ENCODE peak calls at places on chromosomes 13 and 19, in five cellular contexts. L is lower lobe of right lung; T is A549; R is left lung; O is naive thymus-derived CD4-positive, alpha-beta T cell. N is an unnamed sample.

GRCh38 chr13:110311721-110312668 is 4.9 kb downstream of the COL4A2 start:
- DNase-seq in L (no peak), T (no peak), R (peak), O (no peak), N (no peak)

GRCh38 chr13:113091211-113091771 is 14.3 kb upstream of the F7 start:
- DNase-seq in L (peak), T (no peak), R (peak), O (no peak), N (no peak)

GRCh38 chr13:29474991-29475390 is 120.5 kb downstream of the SLC7A1 start:
- DNase-seq in L (no peak), T (no peak), R (no peak), O (no peak), N (no peak)

GRCh38 chr13:43145556-43145955 is 122.2 kb downstream of the DNAJC15 start:
- DNase-seq in L (no peak), T (no peak), R (no peak), O (no peak), N (no peak)

GRCh38 chr13:73914119-73914518 is 220.1 kb downstream of the KLF12 start:
- DNase-seq in L (no peak), T (no peak), R (no peak), O (no peak), N (no peak)

GRCh38 chr13:100636441-100636840 is 38.2 kb downstream of the TMTC4 start:
- DNase-seq in L (no peak), T (no peak), R (no peak), O (no peak), N (no peak)

GRCh38 chr13:50460366-50460765 is 383.1 kb downstream of the DLEU7 start:
- DNase-seq in L (no peak), T (no peak), R (no peak), O (no peak), N (no peak)

GRCh38 chr19:801861-802496 is 4.7 kb downstream of the PTBP1 start:
- DNase-seq in L (peak), T (no peak), R (peak), O (no peak), N (no peak)

GRCh38 chr19:33767898-33768413 is 28.7 kb upstream of the KCTD15 start:
- DNase-seq in L (no peak), T (no peak), R (no peak), O (no peak), N (no peak)

GRCh38 chr13:31320946-31321345 is 121.2 kb downstream of the B3GLCT start:
- DNase-seq in L (no peak), T (no peak), R (no peak), O (no peak), N (no peak)

GRCh38 chr13:39253774-39254173 is 215.5 kb downstream of the NHLRC3 start:
- DNase-seq in L (no peak), T (no peak), R (no peak), O (no peak), N (no peak)

GRCh38 chr19:4279530-4280422 is 710 bp downstream of the SHD start:
- DNase-seq in L (no peak), T (no peak), R (no peak), O (no peak), N (no peak)

GRCh38 chr13:101390461-101390860 is 25.8 kb downstream of the NALCN start:
- DNase-seq in L (no peak), T (no peak), R (no peak), O (no peak), N (no peak)

GRCh38 chr19:35641515-35642151 is at the start of gene ETV2:
- DNase-seq in L (no peak), T (no peak), R (no peak), O (no peak), N (no peak)

GRCh38 chr13:75430618-75431209 is 51.3 kb downstream of the TBC1D4 start:
- DNase-seq in L (no peak), T (no peak), R (no peak), O (no peak), N (no peak)

GRCh38 chr19:8459520-8460260 is 14.9 kb downstream of the HNRNPM start:
- DNase-seq in L (no peak), T (peak), R (no peak), O (no peak), N (no peak)

GRCh38 chr13:60164490-60164889 is 762 bp upstream of the DIAPH3 start:
- DNase-seq in L (no peak), T (no peak), R (no peak), O (no peak), N (no peak)

GRCh38 chr13:60158321-60158801 is 5.4 kb downstream of the DIAPH3 start:
- DNase-seq in L (no peak), T (no peak), R (no peak), O (no peak), N (no peak)

GRCh38 chr13:60165391-60166099 is 1.8 kb upstream of the DIAPH3 start:
- DNase-seq in L (no peak), T (no peak), R (no peak), O (no peak), N (no peak)

GRCh38 chr13:60163525-60164471 is at the start of gene DIAPH3:
- DNase-seq in L (peak), T (peak), R (peak), O (peak), N (peak)

DNA sequence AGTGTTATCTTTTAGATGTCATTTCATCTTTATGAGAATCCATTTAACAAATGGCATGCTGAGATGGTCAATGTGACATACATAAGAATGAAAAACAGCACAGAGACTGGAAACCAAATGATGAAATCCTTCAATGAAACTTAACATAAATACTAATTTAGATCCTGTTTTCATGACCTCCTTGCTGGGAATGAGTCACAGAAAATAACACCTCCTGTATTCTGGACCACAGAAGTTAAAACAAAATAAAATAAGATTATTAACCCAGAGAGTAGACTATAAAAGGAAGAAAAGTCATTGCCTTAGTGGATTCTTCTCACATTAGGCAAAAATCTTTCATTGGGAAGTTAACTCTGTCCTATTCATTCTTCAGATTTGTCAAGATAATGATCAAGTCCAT is 1.6 kb downstream of the DIAPH3 start:
- DNase-seq in L (no peak), T (no peak), R (no peak), O (no peak), N (no peak)
- H3K4me3 ChIP-seq in L (no peak), T (no peak), R (no peak), O (no peak), N (no peak)

GRCh38 chr13:59658736-59659330 is 504.9 kb downstream of the DIAPH3 start:
- DNase-seq in L (no peak), T (no peak), R (no peak), O (no peak), N (no peak)

GRCh38 chr13:59664586-59664985 is 499.1 kb downstream of the DIAPH3 start:
- DNase-seq in L (no peak), T (no peak), R (no peak), O (no peak), N (no peak)

GRCh38 chr13:59663707-59664106 is 500.0 kb downstream of the DIAPH3 start:
- DNase-seq in L (no peak), T (no peak), R (no peak), O (no peak), N (no peak)

GRCh38 chr13:59658027-59658735 is 505.5 kb downstream of the DIAPH3 start:
- DNase-seq in L (no peak), T (no peak), R (no peak), O (no peak), N (no peak)

GRCh38 chr13:59659981-59660380 is 503.7 kb downstream of the DIAPH3 start:
- DNase-seq in L (no peak), T (no peak), R (no peak), O (no peak), N (no peak)
- H3K27ac ChIP-seq in L (no peak), T (no peak), R (no peak), O (no peak), N (no peak)

DNA sequence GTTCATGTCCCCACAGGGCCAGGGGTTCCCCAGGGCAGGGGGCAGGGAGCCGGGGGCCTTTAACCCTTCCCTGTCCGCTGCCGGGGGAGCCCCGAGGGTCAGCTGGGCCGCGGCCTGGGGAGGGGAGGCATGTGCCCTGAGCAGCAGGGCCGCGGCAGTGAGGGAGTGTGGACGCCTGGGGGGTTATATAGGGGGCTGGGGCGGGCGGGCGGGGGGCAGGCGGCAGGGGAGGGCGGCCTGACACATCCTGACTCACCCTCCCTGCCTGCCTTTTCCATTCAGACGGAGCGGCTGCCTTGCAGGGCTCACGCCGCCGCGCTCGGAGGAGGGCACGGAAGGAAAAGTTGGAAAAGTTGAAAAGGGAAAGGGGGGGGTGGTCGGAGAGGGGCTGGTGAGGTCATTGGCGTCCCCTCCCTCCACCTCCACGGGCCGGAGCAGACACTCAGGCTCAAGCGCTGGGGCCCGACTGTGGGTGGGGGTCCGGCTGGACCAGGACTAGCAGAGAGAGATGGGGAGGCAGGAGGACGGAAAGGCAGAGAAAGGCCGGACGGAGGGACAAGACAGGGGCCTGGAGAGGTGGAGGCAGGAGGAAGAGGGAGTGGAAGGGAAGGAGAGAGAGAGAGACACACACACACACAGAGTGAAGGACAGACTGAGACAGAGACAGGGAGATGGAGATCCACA is at the start of gene IL11:
- DNase-seq in L (no peak), T (peak), R (no peak), O (no peak), N (no peak)
- H3K4me3 ChIP-seq in L (peak), T (peak), R (no peak), O (peak), N (no peak)

GRCh38 chr13:59609421-59609820 is 554.3 kb downstream of the DIAPH3 start:
- DNase-seq in L (no peak), T (no peak), R (no peak), O (no peak), N (no peak)

GRCh38 chr13:59607172-59607571 is 556.6 kb downstream of the DIAPH3 start:
- DNase-seq in L (no peak), T (no peak), R (no peak), O (no peak), N (no peak)

GRCh38 chr13:59601993-59602392 is 561.7 kb downstream of the DIAPH3 start:
- DNase-seq in L (no peak), T (no peak), R (no peak), O (no peak), N (no peak)

GRCh38 chr13:59603646-59604045 is 560.1 kb downstream of the DIAPH3 start:
- DNase-seq in L (no peak), T (no peak), R (no peak), O (no peak), N (no peak)

DNA sequence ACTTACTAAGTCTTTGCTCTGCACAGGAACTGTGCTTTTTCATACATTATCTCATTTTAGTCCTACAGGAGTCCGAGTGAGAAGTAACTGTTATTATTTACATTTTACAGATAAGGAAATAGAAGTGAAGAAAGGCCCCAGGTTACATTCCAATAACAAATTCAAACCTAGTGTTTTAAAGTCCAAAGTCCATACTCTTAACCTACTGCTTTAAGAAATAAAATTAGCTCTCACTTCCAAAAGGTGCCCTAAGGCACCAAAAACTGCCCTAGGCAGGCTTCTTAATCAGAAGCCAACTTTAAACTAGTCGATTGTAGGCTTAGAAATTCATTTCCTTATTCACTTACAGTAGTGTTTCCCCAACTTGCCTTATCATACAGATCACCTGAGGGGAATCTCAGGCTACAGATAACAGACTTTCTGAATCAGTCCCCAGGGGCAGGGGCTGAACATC is 555.9 kb downstream of the DIAPH3 start:
- DNase-seq in L (no peak), T (no peak), R (no peak), O (no peak), N (no peak)
- H3K27ac ChIP-seq in L (no peak), T (no peak), R (no peak), O (no peak), N (no peak)

GRCh38 chr19:18649371-18650047 is 12.7 kb downstream of the KLHL26 start:
- DNase-seq in L (peak), T (no peak), R (peak), O (no peak), N (peak)
- H3K4me3 ChIP-seq in L (peak), T (no peak), R (no peak), O (no peak), N (no peak)

GRCh38 chr13:23621316-23621645 is 51.1 kb downstream of the TNFRSF19 start:
- DNase-seq in L (no peak), T (peak), R (no peak), O (no peak), N (no peak)

GRCh38 chr13:23622991-23623390 is 52.8 kb downstream of the TNFRSF19 start:
- DNase-seq in L (no peak), T (no peak), R (no peak), O (no peak), N (no peak)

GRCh38 chr13:23620211-23620610 is 50.0 kb downstream of the TNFRSF19 start:
- DNase-seq in L (no peak), T (no peak), R (no peak), O (no peak), N (no peak)

GRCh38 chr13:23619073-23619855 is 49.1 kb downstream of the TNFRSF19 start:
- DNase-seq in L (no peak), T (no peak), R (no peak), O (no peak), N (no peak)

GRCh38 chr13:23620613-23621315 is 50.6 kb downstream of the TNFRSF19 start:
- DNase-seq in L (no peak), T (no peak), R (no peak), O (no peak), N (no peak)
- H3K27ac ChIP-seq in L (no peak), T (peak), R (no peak), O (no peak), N (no peak)

GRCh38 chr19:48496959-48497727 is 14.5 kb downstream of the LMTK3 start:
- DNase-seq in L (no peak), T (no peak), R (no peak), O (no peak), N (no peak)
- H3K4me3 ChIP-seq in L (peak), T (no peak), R (no peak), O (no peak), N (no peak)

N was measured in dorsolateral prefrontal cortex.